ENCODE peak calls at places on chromosome 9, in seven cellular contexts. L is K562, I is SK-N-SH, E is GM12892, Q is HepG2, Z is GM12878, T is H1. M is an unnamed sample.

GRCh38 chr9:126436545-126437269 is 110.1 kb downstream of the MVB12B start:
- DNase-seq in L (no peak), I (peak), E (no peak), Q (no peak), Z (no peak), T (no peak), M (no peak)

GRCh38 chr9:77277719-77278118 is 100.4 kb downstream of the VPS13A start:
- DNase-seq in L (no peak), I (no peak), E (no peak), Q (no peak), Z (no peak), T (no peak), M (no peak)

GRCh38 chr9:16870606-16871357 is at the start of gene BNC2:
- DNase-seq in L (no peak), I (peak), E (peak), Q (no peak), Z (no peak), T (no peak), M (peak)

GRCh38 chr9:22469928-22470544 is 23.4 kb downstream of the DMRTA1 start:
- DNase-seq in L (no peak), I (peak), E (no peak), Q (peak), Z (peak), T (no peak), M (no peak)

GRCh38 chr9:88400021-88400420 is 11.8 kb downstream of the SPIN1 start:
- DNase-seq in L (no peak), I (no peak), E (no peak), Q (no peak), Z (no peak), T (no peak), M (no peak)

GRCh38 chr9:121463026-121463827 is 36.4 kb downstream of the GGTA1 start:
- DNase-seq in L (peak), I (peak), E (no peak), Q (peak), Z (no peak), T (peak), M (no peak)

GRCh38 chr9:96327694-96328352 is 25.8 kb upstream of the HSD17B3 start:
- DNase-seq in L (peak), I (peak), E (no peak), Q (peak), Z (peak), T (no peak), M (peak)

GRCh38 chr9:92964981-92965758 is 17.8 kb downstream of the FGD3 start:
- DNase-seq in L (no peak), I (no peak), E (no peak), Q (no peak), Z (no peak), T (no peak), M (no peak)

GRCh38 chr9:94140418-94140780 is 56.1 kb downstream of the PTPDC1 start:
- DNase-seq in L (no peak), I (no peak), E (no peak), Q (no peak), Z (no peak), T (no peak), M (no peak)

GRCh38 chr9:13575558-13575957 is 296.1 kb upstream of the MPDZ start:
- DNase-seq in L (no peak), I (no peak), E (no peak), Q (no peak), Z (no peak), T (no peak), M (no peak)

GRCh38 chr9:85964526-85964925 is 23.6 kb downstream of the NAA35 start:
- DNase-seq in L (no peak), I (no peak), E (no peak), Q (no peak), Z (no peak), T (no peak), M (no peak)

GRCh38 chr9:27518809-27519208 is 5.3 kb upstream of the IFNK start:
- DNase-seq in L (no peak), I (no peak), E (no peak), Q (no peak), Z (no peak), T (no peak), M (no peak)

GRCh38 chr9:81113408-81114124 is 575.8 kb downstream of the TLE1 start:
- DNase-seq in L (no peak), I (no peak), E (no peak), Q (no peak), Z (no peak), T (no peak), M (no peak)

GRCh38 chr9:1647776-1648175 is 367.4 kb upstream of the SMARCA2 start:
- DNase-seq in L (no peak), I (no peak), E (no peak), Q (no peak), Z (no peak), T (no peak), M (no peak)

GRCh38 chr9:10661376-10661775 is 48.6 kb upstream of the PTPRD start:
- DNase-seq in L (no peak), I (no peak), E (no peak), Q (no peak), Z (no peak), T (no peak), M (no peak)

DNA sequence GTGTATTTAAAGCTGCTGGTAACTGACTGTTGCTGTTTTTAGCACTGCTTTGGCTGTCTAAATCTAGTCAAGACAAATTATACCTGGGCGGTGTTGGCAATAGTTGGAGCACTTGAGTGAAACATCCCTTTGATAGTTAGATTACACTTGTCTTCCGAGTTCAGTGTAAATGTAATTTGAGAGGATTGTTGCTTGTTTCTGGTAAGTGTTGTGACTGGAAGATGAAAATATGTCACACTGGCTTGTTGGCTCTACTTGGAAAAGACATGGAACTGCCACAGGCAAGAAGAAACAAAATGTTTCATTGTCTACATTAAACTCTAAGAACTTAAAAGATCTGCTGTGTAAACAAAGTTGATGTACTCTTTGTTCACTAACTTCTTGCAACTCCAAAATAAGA is 49.2 kb upstream of the PTPRD start:
- DNase-seq in L (no peak), I (no peak), E (no peak), Q (no peak), Z (no peak), T (no peak), M (no peak)
- TF ChIP-seq POLR2AphosphoS5 in L (no peak), I (no peak), E (no peak), Q (no peak), Z (no peak), T (no peak), M (no peak)

DNA sequence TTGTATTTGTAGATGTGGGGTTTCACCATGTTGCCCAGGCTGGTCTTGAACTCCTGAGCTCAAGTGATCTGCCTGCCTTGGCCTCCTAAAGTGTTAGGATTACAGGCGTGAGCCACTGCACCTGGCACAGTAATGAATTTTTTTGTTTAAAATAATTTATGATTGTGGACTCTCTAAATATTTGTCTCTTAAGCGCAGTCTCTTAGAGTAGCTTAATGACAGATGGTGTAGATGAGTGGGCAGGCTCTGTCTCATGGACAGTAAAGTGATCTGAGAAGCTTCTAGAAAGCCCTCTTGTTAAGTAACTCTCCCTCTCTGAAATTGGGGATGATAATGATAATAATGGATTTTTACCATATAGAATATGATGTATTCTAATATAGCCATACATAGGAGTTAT is 47.5 kb upstream of the KIAA1958 start:
- DNase-seq in L (no peak), I (no peak), E (no peak), Q (no peak), Z (no peak), T (no peak), M (no peak)
- TF ChIP-seq TAF1 in L (no peak), I (no peak), E (no peak), Q (no peak), Z (no peak), T (no peak), M (no peak)

GRCh38 chr9:133163559-133164208 is at the start of gene GBGT1:
- DNase-seq in L (peak), I (peak), E (peak), Q (no peak), Z (no peak), T (no peak), M (no peak)
- TF ChIP-seq POLR2AphosphoS5 in L (no peak), I (no peak), E (no peak), Q (no peak), Z (no peak), T (no peak), M (no peak)

DNA sequence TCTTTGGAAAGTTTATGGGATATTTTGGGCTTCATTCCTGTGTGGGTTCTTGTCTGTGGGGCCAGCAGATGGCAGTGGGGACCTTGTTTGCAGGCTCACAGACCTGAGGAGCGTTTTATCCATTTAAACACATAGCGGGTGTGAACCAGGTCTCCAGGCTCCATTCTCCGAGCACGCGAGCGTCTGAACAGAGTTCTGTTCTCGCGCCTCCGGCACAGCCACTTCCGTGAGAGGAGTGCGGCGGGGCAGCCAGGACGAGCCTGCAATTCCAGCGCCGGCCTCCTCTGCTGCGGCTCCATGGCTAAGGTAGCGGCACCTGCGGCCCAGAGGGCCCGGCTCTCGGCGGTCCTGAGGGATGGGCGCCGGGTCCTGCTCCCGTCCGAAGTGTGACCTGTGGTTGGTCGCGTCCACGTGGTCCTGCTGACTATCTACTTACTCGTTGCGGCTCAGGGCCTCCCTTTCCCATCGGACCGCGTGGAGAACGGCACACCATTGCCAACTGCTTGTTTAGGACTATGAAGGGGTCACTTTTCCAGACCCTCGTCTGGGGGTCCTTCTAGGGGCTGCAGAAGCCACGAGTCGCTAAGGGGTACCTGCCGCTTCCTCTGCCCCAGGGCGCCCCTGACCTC is 7.3 kb downstream of the NRARP start:
- DNase-seq in L (no peak), I (peak), E (no peak), Q (no peak), Z (no peak), T (no peak), M (no peak)
- TF ChIP-seq TAF1 in L (no peak), I (no peak), E (no peak), Q (no peak), Z (no peak), T (no peak), M (no peak)

GRCh38 chr9:110559869-110560268 is 19.7 kb downstream of the SVEP1 start:
- DNase-seq in L (no peak), I (no peak), E (no peak), Q (no peak), Z (no peak), T (no peak), M (no peak)

GRCh38 chr9:110555971-110556370 is 23.6 kb downstream of the SVEP1 start:
- DNase-seq in L (no peak), I (no peak), E (no peak), Q (peak), Z (no peak), T (no peak), M (no peak)

DNA sequence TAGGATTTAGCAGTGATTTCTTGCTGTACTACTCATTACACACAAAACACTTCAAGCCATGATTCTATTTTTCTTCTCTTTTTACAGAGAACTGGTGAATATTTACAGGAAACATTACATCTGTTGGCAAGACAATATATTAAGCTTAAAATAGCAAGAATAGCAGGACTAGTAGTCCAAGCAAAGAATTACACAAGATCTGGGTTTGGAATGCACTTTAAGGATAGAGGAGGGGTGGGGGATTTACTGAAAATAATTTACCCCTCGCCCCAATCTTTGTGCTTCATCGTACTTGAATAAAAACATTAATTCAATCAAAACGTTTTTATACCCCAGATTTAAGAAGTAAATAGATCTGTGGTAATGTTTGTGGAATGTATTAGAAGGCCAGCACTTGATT is 24.0 kb downstream of the SVEP1 start:
- DNase-seq in L (no peak), I (no peak), E (no peak), Q (no peak), Z (no peak), T (no peak), M (no peak)
- TF ChIP-seq POLR2AphosphoS5 in L (no peak), I (no peak), E (no peak), Q (no peak), Z (no peak), T (no peak), M (no peak)

GRCh38 chr9:131799177-131799823 is 59.4 kb upstream of the RAPGEF1 start:
- DNase-seq in L (peak), I (no peak), E (no peak), Q (peak), Z (no peak), T (no peak), M (peak)
- TF ChIP-seq TAF1 in L (no peak), I (no peak), E (no peak), Q (no peak), Z (no peak), T (no peak), M (no peak)

M was measured in GM12891.